ENCODE peak calls at places on chromosomes 13 and 19, in four cellular contexts. R is suprapubic skin, D is heart left ventricle, I is left lung. E is an unnamed sample.

GRCh38 chr13:75481176-75482069 is 546 bp downstream of the TBC1D4 start:
- DNase-seq in D (peak), R (peak), I (peak), E (no peak)

GRCh38 chr19:3132971-3133792 is 2.7 kb upstream of the GNA15 start:
- DNase-seq in I (peak), D (peak), R (peak), E (peak)

GRCh38 chr13:111005364-111005763 is 90.5 kb upstream of the ANKRD10 start:
- DNase-seq in D (no peak), R (no peak), I (no peak), E (peak)

GRCh38 chr19:49738242-49738641 is 24.9 kb downstream of the TSKS start:
- DNase-seq in D (no peak), R (no peak), I (no peak), E (no peak)

GRCh38 chr13:97425570-97425969 is 8.4 kb upstream of the RAP2A start:
- DNase-seq in I (no peak), D (no peak), R (no peak), E (no peak)

GRCh38 chr19:54191671-54192453 is 754 bp downstream of the TSEN34 start:
- DNase-seq in D (no peak), R (peak), I (no peak), E (no peak)

GRCh38 chr13:48400820-48401219 is 12.1 kb downstream of the LPAR6 start:
- DNase-seq in D (no peak), I (no peak), R (no peak), E (peak)

GRCh38 chr13:98089246-98089645 is 53.6 kb upstream of the FARP1 start:
- DNase-seq in R (no peak), D (no peak), I (no peak), E (peak)

GRCh38 chr13:23701646-23702045 is 131.4 kb downstream of the TNFRSF19 start:
- DNase-seq in D (peak), R (peak), I (peak), E (peak)

GRCh38 chr13:113410472-113411201 is 42.7 kb downstream of the ADPRHL1 start:
- DNase-seq in D (peak), R (peak), I (peak), E (peak)

GRCh38 chr13:50613356-50613831 is 230.1 kb downstream of the DLEU7 start:
- DNase-seq in D (no peak), R (no peak), I (no peak), E (no peak)

GRCh38 chr19:13103961-13104847 is 1.5 kb upstream of the LYL1 start:
- DNase-seq in D (peak), I (no peak), R (no peak), E (no peak)

DNA sequence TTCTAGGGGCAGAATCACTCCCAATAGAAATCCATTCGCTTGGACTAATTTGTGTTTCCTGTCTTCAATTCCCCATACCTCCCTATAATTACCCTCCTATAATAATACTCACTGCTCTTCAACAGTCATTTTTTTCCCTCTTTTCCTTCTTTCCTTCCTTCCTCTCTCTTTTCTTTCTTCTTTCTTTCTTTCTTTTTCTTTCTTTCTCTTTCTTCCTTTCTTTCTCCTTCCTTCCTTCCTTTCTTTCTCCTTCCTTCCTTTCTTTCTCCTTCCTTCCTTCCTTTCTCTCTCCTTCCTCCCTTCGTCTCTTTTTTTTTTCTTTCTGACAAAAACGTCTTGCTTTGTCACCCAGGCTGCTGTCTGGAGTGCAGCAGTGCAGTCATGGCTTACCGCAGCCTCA is 8.0 kb downstream of the KLK5 start:
- DNase-seq in D (no peak), R (no peak), I (no peak), E (no peak)
- H3K4me3 ChIP-seq in D (no peak), R (no peak), I (no peak), E (no peak)

GRCh38 chr19:19064098-19064722 is 416 bp downstream of the SLC25A42 start:
- DNase-seq in R (no peak), I (no peak), D (peak), E (no peak)
- TF ChIP-seq CTCF in R (no peak), I (peak), D (no peak), E (peak)

GRCh38 chr19:6677495-6677894 is 7.5 kb upstream of the TNFSF14 start:
- DNase-seq in I (no peak), D (no peak), R (no peak), E (no peak)

GRCh38 chr19:6671960-6672359 is 2.0 kb upstream of the TNFSF14 start:
- DNase-seq in I (no peak), D (no peak), R (no peak), E (no peak)

GRCh38 chr19:6676288-6676687 is 6.3 kb upstream of the TNFSF14 start:
- DNase-seq in R (no peak), D (no peak), I (no peak), E (no peak)

GRCh38 chr19:6672693-6673290 is 2.8 kb upstream of the TNFSF14 start:
- DNase-seq in R (no peak), D (no peak), I (no peak), E (no peak)

GRCh38 chr19:6674868-6675305 is 4.9 kb upstream of the TNFSF14 start:
- DNase-seq in I (peak), R (no peak), D (peak), E (no peak)
- H3K4me3 ChIP-seq in I (no peak), R (no peak), D (peak), E (no peak)

DNA sequence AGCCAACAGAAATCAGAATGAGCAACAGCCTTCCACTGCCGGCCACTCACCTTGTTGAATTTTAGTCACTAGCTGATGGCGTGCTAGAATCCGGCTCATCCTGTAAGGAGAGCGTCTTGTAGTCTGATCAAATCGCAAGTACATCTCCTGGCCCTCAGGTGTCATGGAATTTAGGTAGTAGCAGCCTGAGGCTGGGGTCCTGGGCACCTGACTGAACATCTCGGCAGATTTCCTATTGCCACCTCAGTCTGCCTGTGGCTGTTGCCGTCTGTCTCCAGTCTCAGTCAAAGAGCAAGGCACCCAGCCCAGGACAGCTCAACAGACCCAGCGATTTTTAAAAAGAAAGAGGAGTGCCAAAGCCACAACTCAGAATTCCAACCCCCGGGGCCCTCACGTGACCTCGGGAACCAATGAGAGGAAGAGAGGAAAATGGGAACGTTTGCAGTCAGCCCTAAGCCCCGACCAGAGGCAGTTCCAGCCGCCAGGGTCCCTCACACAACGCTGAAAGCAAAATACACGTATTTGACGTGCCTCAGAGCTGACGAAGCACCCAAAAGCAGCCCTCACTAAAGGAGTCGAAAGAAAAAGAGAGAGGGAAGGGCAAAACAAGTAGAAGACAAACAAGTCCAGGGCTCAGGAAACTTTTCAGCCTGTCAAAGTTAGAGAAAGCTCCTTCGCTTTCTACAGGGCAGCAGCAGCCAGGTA is at the start of gene STARD13:
- DNase-seq in D (peak), I (peak), R (peak), E (peak)
- TF ChIP-seq CTCF in D (peak), I (peak), R (peak), E (peak)

GRCh38 chr19:15198006-15198356 is 2.8 kb downstream of the NOTCH3 start:
- DNase-seq in R (no peak), D (no peak), I (no peak), E (no peak)

GRCh38 chr19:15200575-15201364 is at the start of gene NOTCH3:
- DNase-seq in D (no peak), R (no peak), I (no peak), E (no peak)

GRCh38 chr19:15199652-15200574 is 882 bp downstream of the NOTCH3 start:
- DNase-seq in D (no peak), R (no peak), I (no peak), E (no peak)

GRCh38 chr19:15199219-15199651 is 1.6 kb downstream of the NOTCH3 start:
- DNase-seq in R (no peak), I (no peak), D (no peak), E (no peak)

GRCh38 chr19:15201374-15202023 is 704 bp upstream of the NOTCH3 start:
- DNase-seq in D (no peak), I (no peak), R (no peak), E (no peak)
- H3K4me3 ChIP-seq in D (no peak), I (peak), R (peak), E (no peak)

GRCh38 chr19:14473073-14473790 is 1.9 kb downstream of the PTGER1 start:
- DNase-seq in R (no peak), I (no peak), D (no peak), E (no peak)
- TF ChIP-seq CTCF in R (no peak), I (no peak), D (peak), E (no peak)

DNA sequence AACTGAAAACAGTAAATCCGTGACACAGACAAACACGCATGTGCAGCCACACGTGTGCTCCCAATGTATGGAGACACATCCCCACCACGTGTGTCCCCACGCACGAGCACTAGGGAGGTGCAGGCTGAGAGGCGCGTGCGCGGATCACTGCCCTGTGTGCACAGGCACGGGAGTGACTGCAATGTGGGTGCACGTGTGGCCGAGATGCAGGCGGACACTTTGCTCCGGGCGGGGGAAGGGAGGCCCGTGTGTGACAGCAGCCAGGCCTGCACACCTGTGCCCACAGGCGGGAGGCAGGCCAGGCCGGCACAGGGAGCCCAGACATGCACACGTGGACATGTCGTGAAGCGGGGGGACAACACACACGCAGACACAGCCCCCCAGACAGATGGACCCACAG is 77.0 kb downstream of the PTPRS start:
- DNase-seq in D (no peak), I (no peak), R (no peak), E (no peak)
- H3K4me3 ChIP-seq in D (no peak), I (no peak), R (no peak), E (no peak)

GRCh38 chr13:34941835-34942731 is at the start of gene NBEA:
- DNase-seq in I (peak), R (peak), D (peak), E (peak)

GRCh38 chr13:34939771-34940170 is 2.3 kb upstream of the NBEA start:
- DNase-seq in D (no peak), R (no peak), I (no peak), E (no peak)

GRCh38 chr13:34941436-34941834 is 635 bp upstream of the NBEA start:
- DNase-seq in R (no peak), D (no peak), I (no peak), E (no peak)

GRCh38 chr13:34943675-34944634 is 1.9 kb downstream of the NBEA start:
- DNase-seq in D (no peak), R (no peak), I (no peak), E (no peak)

DNA sequence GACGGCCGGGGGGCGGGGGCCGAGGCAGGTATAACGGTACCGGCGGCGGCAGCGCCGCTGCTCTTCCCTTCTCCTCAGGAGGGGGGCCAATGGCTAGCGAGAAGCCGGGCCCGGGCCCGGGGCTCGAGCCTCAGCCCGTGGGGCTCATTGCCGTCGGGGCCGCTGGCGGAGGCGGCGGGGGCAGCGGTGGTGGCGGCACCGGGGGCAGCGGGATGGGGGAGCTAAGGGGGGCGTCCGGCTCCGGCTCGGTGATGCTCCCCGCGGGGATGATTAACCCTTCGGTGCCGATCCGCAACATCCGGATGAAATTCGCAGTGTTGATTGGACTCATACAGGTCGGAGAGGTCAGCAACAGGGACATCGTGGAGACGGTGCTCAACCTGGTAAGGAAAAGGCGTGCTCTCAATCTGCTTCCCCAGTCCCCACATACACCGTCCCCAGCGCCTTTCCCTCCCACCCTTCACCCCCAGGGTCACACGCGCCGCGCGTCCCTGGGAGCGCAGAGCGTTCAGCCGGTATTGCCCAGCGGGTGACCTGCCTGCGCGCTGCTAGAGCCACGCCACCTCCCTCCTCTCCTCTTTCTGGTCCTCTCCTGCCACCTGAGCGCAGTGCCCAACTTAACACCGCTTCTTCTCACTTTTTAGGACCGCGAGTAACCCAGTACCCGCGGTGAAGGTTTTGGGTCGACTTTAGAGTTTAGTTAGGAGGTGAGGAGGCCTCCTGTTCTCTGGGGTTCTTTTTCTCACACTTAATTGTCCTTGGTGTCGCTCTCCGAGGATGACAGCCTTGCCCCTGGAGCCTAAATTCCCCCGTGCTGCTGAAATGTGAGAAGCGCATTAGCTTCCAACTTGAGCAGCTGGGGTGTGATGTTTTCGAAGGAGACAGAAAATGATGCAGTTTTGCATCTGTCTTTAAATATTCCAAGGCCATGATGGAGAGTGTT is 933 bp downstream of the NBEA start:
- DNase-seq in D (peak), I (peak), R (peak), E (no peak)
- TF ChIP-seq CTCF in D (no peak), I (no peak), R (no peak), E (no peak)

DNA sequence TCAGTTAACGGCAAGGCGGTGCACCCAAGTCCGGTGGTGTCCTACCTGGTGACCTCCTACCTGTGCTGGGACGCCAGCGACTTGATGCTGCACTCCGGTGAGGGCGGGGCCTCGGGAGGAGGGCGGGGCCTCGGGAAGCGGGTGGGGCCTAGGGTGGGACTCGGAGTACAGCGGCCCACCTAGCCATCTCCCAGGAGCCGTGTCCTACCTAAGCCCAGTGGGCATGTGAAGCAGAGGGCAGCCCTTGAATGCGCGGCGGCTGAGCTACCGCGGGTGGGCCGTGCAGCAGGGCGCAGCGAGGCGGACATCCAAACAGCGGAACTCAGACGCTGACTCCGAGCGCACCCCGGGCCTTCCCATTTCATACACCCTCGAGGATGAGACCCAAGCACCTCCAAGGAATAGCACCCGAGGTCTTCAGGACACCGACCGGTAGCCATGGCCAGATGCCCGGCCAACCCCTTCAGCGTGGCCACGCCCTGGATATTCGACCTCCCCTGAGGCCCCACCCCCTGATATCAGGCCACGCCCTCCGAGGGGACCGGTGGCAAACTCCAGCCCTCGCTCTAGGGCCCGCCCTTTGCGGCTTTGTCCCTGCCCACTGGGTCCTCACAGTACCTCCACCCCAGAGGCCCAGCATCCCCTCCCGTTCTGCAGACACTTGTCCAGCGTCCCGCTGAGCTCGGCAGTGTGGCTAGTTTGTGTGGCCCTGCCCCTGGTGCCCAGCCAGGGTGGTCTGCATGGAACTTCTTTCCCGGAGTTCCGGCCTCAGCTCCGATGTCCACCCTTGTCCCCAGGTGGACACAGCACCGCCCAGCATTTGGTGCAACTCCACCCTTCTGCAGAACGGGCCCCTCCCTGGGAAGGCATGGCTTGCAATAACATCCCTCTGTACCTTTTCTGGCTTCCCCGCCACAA is 5.4 kb downstream of the KLK1 start:
- DNase-seq in R (no peak), D (peak), I (no peak), E (no peak)
- H3K4me3 ChIP-seq in R (peak), D (peak), I (peak), E (peak)